ENCODE peak calls at places on chromosomes 13 and 19, in eight cellular contexts. One of them, this sample, is unnamed.

GRCh38 chr13:79187917-79188699 is 217.9 kb downstream of the RBM26 start:
- DNase-seq in esophagus muscularis mucosa: no peak
- DNase-seq in stomach: no peak
- DNase-seq in sigmoid colon: no peak
- DNase-seq in breast epithelium: no peak
- DNase-seq in suprapubic skin: no peak
- DNase-seq in HepG2: no peak
- DNase-seq in HCT116: no peak
- DNase-seq in this sample: no peak

GRCh38 chr19:17346109-17346671 is 8.8 kb downstream of the GTPBP3 start:
- DNase-seq in esophagus muscularis mucosa: no peak
- DNase-seq in stomach: peak; percentile 82
- DNase-seq in sigmoid colon: peak; percentile 83
- DNase-seq in breast epithelium: no peak
- DNase-seq in suprapubic skin: no peak
- DNase-seq in HepG2: peak; percentile 39
- DNase-seq in HCT116: peak; percentile 60
- DNase-seq in this sample: peak; percentile 90

GRCh38 chr19:42942187-42942789 is 5.3 kb upstream of the PSG7 start:
- DNase-seq in esophagus muscularis mucosa: no peak
- DNase-seq in stomach: no peak
- DNase-seq in sigmoid colon: no peak
- DNase-seq in breast epithelium: no peak
- DNase-seq in suprapubic skin: no peak
- DNase-seq in HepG2: peak; percentile 6
- DNase-seq in HCT116: peak; percentile 22
- DNase-seq in this sample: peak; percentile 74

GRCh38 chr13:95573226-95573625 is 20.7 kb downstream of the CLDN10 start:
- DNase-seq in esophagus muscularis mucosa: no peak
- DNase-seq in stomach: no peak
- DNase-seq in sigmoid colon: no peak
- DNase-seq in breast epithelium: no peak
- DNase-seq in suprapubic skin: no peak
- DNase-seq in HepG2: no peak
- DNase-seq in HCT116: no peak
- DNase-seq in this sample: no peak

GRCh38 chr19:4015705-4016402 is 8.3 kb downstream of the PIAS4 start:
- DNase-seq in esophagus muscularis mucosa: no peak
- DNase-seq in stomach: no peak
- DNase-seq in sigmoid colon: peak; percentile 82
- DNase-seq in breast epithelium: peak; percentile 28
- DNase-seq in suprapubic skin: no peak
- DNase-seq in HepG2: no peak
- DNase-seq in HCT116: no peak
- DNase-seq in this sample: no peak

GRCh38 chr19:15374796-15375440 is 4.7 kb downstream of the AKAP8 start:
- DNase-seq in esophagus muscularis mucosa: no peak
- DNase-seq in stomach: no peak
- DNase-seq in sigmoid colon: no peak
- DNase-seq in breast epithelium: no peak
- DNase-seq in suprapubic skin: no peak
- DNase-seq in HepG2: no peak
- DNase-seq in HCT116: no peak
- DNase-seq in this sample: no peak

GRCh38 chr19:2491130-2491801 is 15.3 kb downstream of the GADD45B start:
- DNase-seq in esophagus muscularis mucosa: no peak
- DNase-seq in stomach: peak; percentile 98
- DNase-seq in sigmoid colon: no peak
- DNase-seq in breast epithelium: peak; percentile 64
- DNase-seq in suprapubic skin: no peak
- DNase-seq in HepG2: no peak
- DNase-seq in HCT116: no peak
- DNase-seq in this sample: no peak

GRCh38 chr13:30577381-30577780 is 40.3 kb upstream of the USPL1 start:
- DNase-seq in esophagus muscularis mucosa: no peak
- DNase-seq in stomach: no peak
- DNase-seq in sigmoid colon: no peak
- DNase-seq in breast epithelium: no peak
- DNase-seq in suprapubic skin: no peak
- DNase-seq in HepG2: peak; percentile 13
- DNase-seq in HCT116: peak; percentile 57
- DNase-seq in this sample: no peak

GRCh38 chr19:43934055-43934984 is 762 bp downstream of the ZNF45 start:
- DNase-seq in esophagus muscularis mucosa: no peak
- DNase-seq in stomach: no peak
- DNase-seq in sigmoid colon: no peak
- DNase-seq in breast epithelium: no peak
- DNase-seq in suprapubic skin: no peak
- DNase-seq in HepG2: no peak
- DNase-seq in HCT116: no peak
- DNase-seq in this sample: peak; percentile 6

GRCh38 chr13:111210488-111210887 is 95.4 kb downstream of the ARHGEF7 start:
- DNase-seq in esophagus muscularis mucosa: no peak
- DNase-seq in stomach: no peak
- DNase-seq in sigmoid colon: no peak
- DNase-seq in breast epithelium: no peak
- DNase-seq in suprapubic skin: peak; percentile 66
- DNase-seq in HepG2: no peak
- DNase-seq in HCT116: no peak
- DNase-seq in this sample: no peak

GRCh38 chr19:38737921-38738731 is 6.1 kb downstream of the CAPN12 start:
- DNase-seq in esophagus muscularis mucosa: no peak
- DNase-seq in stomach: no peak
- DNase-seq in sigmoid colon: peak; percentile 48
- DNase-seq in breast epithelium: no peak
- DNase-seq in suprapubic skin: no peak
- DNase-seq in HepG2: no peak
- DNase-seq in HCT116: no peak
- DNase-seq in this sample: no peak

GRCh38 chr19:4967738-4968461 is 1.0 kb upstream of the KDM4B start:
- DNase-seq in esophagus muscularis mucosa: no peak
- DNase-seq in stomach: no peak
- DNase-seq in sigmoid colon: no peak
- DNase-seq in breast epithelium: no peak
- DNase-seq in suprapubic skin: no peak
- DNase-seq in HepG2: no peak
- DNase-seq in HCT116: no peak
- DNase-seq in this sample: no peak

GRCh38 chr19:38277549-38277948 is 13.2 kb downstream of the SPINT2 start:
- DNase-seq in esophagus muscularis mucosa: no peak
- DNase-seq in stomach: no peak
- DNase-seq in sigmoid colon: no peak
- DNase-seq in breast epithelium: no peak
- DNase-seq in suprapubic skin: no peak
- DNase-seq in HepG2: no peak
- DNase-seq in HCT116: no peak
- DNase-seq in this sample: no peak

GRCh38 chr19:55670280-55671053 is 4.6 kb upstream of the EPN1 start:
- DNase-seq in esophagus muscularis mucosa: no peak
- DNase-seq in stomach: no peak
- DNase-seq in sigmoid colon: peak; percentile 85
- DNase-seq in breast epithelium: no peak
- DNase-seq in suprapubic skin: peak; percentile 89
- DNase-seq in HepG2: no peak
- DNase-seq in HCT116: no peak
- DNase-seq in this sample: no peak

GRCh38 chr19:7705387-7706187 is 3.7 kb upstream of the FCER2 start:
- DNase-seq in esophagus muscularis mucosa: no peak
- DNase-seq in stomach: peak; percentile 44
- DNase-seq in sigmoid colon: peak; percentile 73
- DNase-seq in breast epithelium: peak; percentile 18
- DNase-seq in suprapubic skin: no peak
- DNase-seq in HepG2: no peak
- DNase-seq in HCT116: no peak
- DNase-seq in this sample: no peak

GRCh38 chr19:2602391-2603181 is 99.9 kb downstream of the GNG7 start:
- DNase-seq in esophagus muscularis mucosa: peak; percentile 97
- DNase-seq in stomach: peak; percentile 77
- DNase-seq in sigmoid colon: peak; percentile 98
- DNase-seq in breast epithelium: peak; percentile 94
- DNase-seq in suprapubic skin: peak; percentile 92
- DNase-seq in HepG2: no peak
- DNase-seq in HCT116: no peak
- DNase-seq in this sample: peak; percentile 84

GRCh38 chr19:42547927-42548326 is 19.6 kb upstream of the CEACAM1 start:
- DNase-seq in esophagus muscularis mucosa: no peak
- DNase-seq in stomach: no peak
- DNase-seq in sigmoid colon: no peak
- DNase-seq in breast epithelium: no peak
- DNase-seq in suprapubic skin: peak; percentile 35
- DNase-seq in HepG2: no peak
- DNase-seq in HCT116: no peak
- DNase-seq in this sample: no peak

GRCh38 chr13:48535791-48536190 is 2.9 kb upstream of the RCBTB2 start:
- DNase-seq in esophagus muscularis mucosa: no peak
- DNase-seq in stomach: no peak
- DNase-seq in sigmoid colon: no peak
- DNase-seq in breast epithelium: no peak
- DNase-seq in suprapubic skin: no peak
- DNase-seq in HepG2: no peak
- DNase-seq in HCT116: no peak
- DNase-seq in this sample: no peak

GRCh38 chr13:39034085-39034484 is 3.8 kb downstream of the PROSER1 start:
- DNase-seq in esophagus muscularis mucosa: no peak
- DNase-seq in stomach: no peak
- DNase-seq in sigmoid colon: no peak
- DNase-seq in breast epithelium: no peak
- DNase-seq in suprapubic skin: no peak
- DNase-seq in HepG2: no peak
- DNase-seq in HCT116: no peak
- DNase-seq in this sample: no peak

GRCh38 chr19:55196803-55197202 is 12.5 kb downstream of the PTPRH start:
- DNase-seq in esophagus muscularis mucosa: no peak
- DNase-seq in stomach: no peak
- DNase-seq in sigmoid colon: no peak
- DNase-seq in breast epithelium: no peak
- DNase-seq in suprapubic skin: no peak
- DNase-seq in HepG2: no peak
- DNase-seq in HCT116: no peak
- DNase-seq in this sample: peak; percentile 67

DNA sequence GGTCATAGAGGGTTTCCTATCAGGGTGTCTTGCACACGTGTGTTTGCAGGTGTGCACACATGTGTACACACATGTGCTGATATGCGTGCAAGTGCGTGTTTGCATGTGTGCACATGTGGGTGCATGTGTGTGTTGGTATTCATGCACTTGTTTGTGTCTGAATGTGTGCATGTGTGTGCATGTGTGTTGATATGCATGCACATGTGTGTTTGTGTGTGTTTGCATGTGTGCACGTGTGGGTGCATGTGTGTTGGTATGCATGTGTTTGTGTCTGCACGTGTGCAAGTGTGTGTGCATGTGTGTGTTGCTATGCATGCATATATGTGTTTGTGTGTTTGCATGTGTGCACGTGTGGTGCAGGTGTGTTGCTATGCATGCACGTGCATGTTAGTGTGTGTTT is 150.5 kb downstream of the SOX1 start:
- DNase-seq in esophagus muscularis mucosa: no peak
- DNase-seq in stomach: no peak
- DNase-seq in sigmoid colon: no peak
- DNase-seq in breast epithelium: no peak
- DNase-seq in suprapubic skin: no peak
- DNase-seq in HepG2: no peak
- DNase-seq in HCT116: no peak
- DNase-seq in this sample: no peak
- TF ChIP-seq POLR2AphosphoS5 in esophagus muscularis mucosa: no peak
- TF ChIP-seq POLR2AphosphoS5 in stomach: no peak
- TF ChIP-seq POLR2AphosphoS5 in sigmoid colon: no peak
- TF ChIP-seq POLR2AphosphoS5 in breast epithelium: no peak
- TF ChIP-seq POLR2AphosphoS5 in suprapubic skin: no peak
- TF ChIP-seq POLR2AphosphoS5 in HepG2: no peak
- TF ChIP-seq POLR2AphosphoS5 in HCT116: no peak
- TF ChIP-seq POLR2AphosphoS5 in this sample: no peak

GRCh38 chr13:53545340-53545941 is 516.8 kb downstream of the OLFM4 start:
- DNase-seq in esophagus muscularis mucosa: no peak
- DNase-seq in stomach: no peak
- DNase-seq in sigmoid colon: no peak
- DNase-seq in breast epithelium: no peak
- DNase-seq in suprapubic skin: no peak
- DNase-seq in HepG2: no peak
- DNase-seq in HCT116: no peak
- DNase-seq in this sample: peak; percentile 59
- TF ChIP-seq POLR2AphosphoS5 in esophagus muscularis mucosa: no peak
- TF ChIP-seq POLR2AphosphoS5 in stomach: no peak
- TF ChIP-seq POLR2AphosphoS5 in sigmoid colon: no peak
- TF ChIP-seq POLR2AphosphoS5 in breast epithelium: no peak
- TF ChIP-seq POLR2AphosphoS5 in suprapubic skin: no peak
- TF ChIP-seq POLR2AphosphoS5 in HepG2: no peak
- TF ChIP-seq POLR2AphosphoS5 in HCT116: no peak
- TF ChIP-seq POLR2AphosphoS5 in this sample: no peak

GRCh38 chr13:46297338-46297737 is 85.6 kb downstream of the LRRC63 start:
- DNase-seq in esophagus muscularis mucosa: no peak
- DNase-seq in stomach: no peak
- DNase-seq in sigmoid colon: no peak
- DNase-seq in breast epithelium: no peak
- DNase-seq in suprapubic skin: no peak
- DNase-seq in HepG2: no peak
- DNase-seq in HCT116: no peak
- DNase-seq in this sample: no peak

GRCh38 chr13:46296465-46296822 is 84.7 kb downstream of the LRRC63 start:
- DNase-seq in esophagus muscularis mucosa: no peak
- DNase-seq in stomach: no peak
- DNase-seq in sigmoid colon: no peak
- DNase-seq in breast epithelium: no peak
- DNase-seq in suprapubic skin: no peak
- DNase-seq in HepG2: no peak
- DNase-seq in HCT116: no peak
- DNase-seq in this sample: no peak

GRCh38 chr13:46296920-46297319 is 85.2 kb downstream of the LRRC63 start:
- DNase-seq in esophagus muscularis mucosa: no peak
- DNase-seq in stomach: no peak
- DNase-seq in sigmoid colon: no peak
- DNase-seq in breast epithelium: no peak
- DNase-seq in suprapubic skin: no peak
- DNase-seq in HepG2: no peak
- DNase-seq in HCT116: peak; percentile 19
- DNase-seq in this sample: no peak

GRCh38 chr13:46295531-46296464 is 84.1 kb downstream of the LRRC63 start:
- DNase-seq in esophagus muscularis mucosa: no peak
- DNase-seq in stomach: peak; percentile 34
- DNase-seq in sigmoid colon: no peak
- DNase-seq in breast epithelium: peak; percentile 46
- DNase-seq in suprapubic skin: no peak
- DNase-seq in HepG2: no peak
- DNase-seq in HCT116: no peak
- DNase-seq in this sample: no peak
- TF ChIP-seq POLR2AphosphoS5 in esophagus muscularis mucosa: no peak
- TF ChIP-seq POLR2AphosphoS5 in stomach: no peak
- TF ChIP-seq POLR2AphosphoS5 in sigmoid colon: no peak
- TF ChIP-seq POLR2AphosphoS5 in breast epithelium: no peak
- TF ChIP-seq POLR2AphosphoS5 in suprapubic skin: no peak
- TF ChIP-seq POLR2AphosphoS5 in HepG2: no peak
- TF ChIP-seq POLR2AphosphoS5 in HCT116: no peak
- TF ChIP-seq POLR2AphosphoS5 in this sample: no peak

GRCh38 chr19:40355975-40356680 is 7.6 kb downstream of the PLD3 start:
- DNase-seq in esophagus muscularis mucosa: no peak
- DNase-seq in stomach: no peak
- DNase-seq in sigmoid colon: no peak
- DNase-seq in breast epithelium: no peak
- DNase-seq in suprapubic skin: no peak
- DNase-seq in HepG2: no peak
- DNase-seq in HCT116: no peak
- DNase-seq in this sample: no peak
- TF ChIP-seq POLR2AphosphoS5 in esophagus muscularis mucosa: no peak
- TF ChIP-seq POLR2AphosphoS5 in stomach: no peak
- TF ChIP-seq POLR2AphosphoS5 in sigmoid colon: no peak
- TF ChIP-seq POLR2AphosphoS5 in breast epithelium: no peak
- TF ChIP-seq POLR2AphosphoS5 in suprapubic skin: no peak
- TF ChIP-seq POLR2AphosphoS5 in HepG2: no peak
- TF ChIP-seq POLR2AphosphoS5 in HCT116: no peak
- TF ChIP-seq POLR2AphosphoS5 in this sample: no peak

This sample was measured in GM23338.